ENCODE peak calls at places on chromosomes 12 and 14, in five cellular contexts. One of them, this sample, is unnamed.
A peak's percentile ranks its signal among the peaks of the same experiment; 100 is the strongest.

GRCh38 chr12:10562306-10562933 is 51.0 kb downstream of the MAGOHB start:
- DNase-seq in cardiac fibroblast: peak; percentile 73
- DNase-seq in ovary: no peak
- DNase-seq in AG10803: peak; percentile 56
- DNase-seq in AG09309: peak; percentile 23
- DNase-seq in this sample: no peak

GRCh38 chr14:101102875-101103274 is 199.4 kb upstream of the RTL1 start:
- DNase-seq in cardiac fibroblast: no peak
- DNase-seq in ovary: peak; percentile 41
- DNase-seq in AG10803: no peak
- DNase-seq in AG09309: no peak
- DNase-seq in this sample: no peak

GRCh38 chr14:80638620-80639215 is 302.8 kb downstream of the CEP128 start:
- DNase-seq in cardiac fibroblast: peak; percentile 90
- DNase-seq in ovary: no peak
- DNase-seq in AG10803: peak; percentile 72
- DNase-seq in AG09309: peak; percentile 47
- DNase-seq in this sample: peak; percentile 49

GRCh38 chr12:105272814-105273416 is 36.9 kb upstream of the APPL2 start:
- DNase-seq in cardiac fibroblast: no peak
- DNase-seq in ovary: no peak
- DNase-seq in AG10803: no peak
- DNase-seq in AG09309: no peak
- DNase-seq in this sample: no peak

GRCh38 chr12:94207467-94208432 is 59.4 kb downstream of the PLXNC1 start:
- DNase-seq in cardiac fibroblast: peak; percentile 76
- DNase-seq in ovary: no peak
- DNase-seq in AG10803: no peak
- DNase-seq in AG09309: no peak
- DNase-seq in this sample: peak; percentile 39

GRCh38 chr14:68359862-68360552 is 432.9 kb downstream of the ZFP36L1 start:
- DNase-seq in cardiac fibroblast: peak; percentile 53
- DNase-seq in ovary: peak; percentile 75
- DNase-seq in AG10803: peak; percentile 72
- DNase-seq in AG09309: no peak
- DNase-seq in this sample: no peak

GRCh38 chr14:69682607-69683263 is 71.3 kb downstream of the SUSD6 start:
- DNase-seq in cardiac fibroblast: no peak
- DNase-seq in ovary: no peak
- DNase-seq in AG10803: peak; percentile 40
- DNase-seq in AG09309: no peak
- DNase-seq in this sample: no peak

GRCh38 chr14:30656190-30656632 is 34.1 kb downstream of the SCFD1 start:
- DNase-seq in cardiac fibroblast: peak; percentile 64
- DNase-seq in ovary: no peak
- DNase-seq in AG10803: peak; percentile 40
- DNase-seq in AG09309: no peak
- DNase-seq in this sample: no peak

GRCh38 chr12:25377475-25378179 is 126.9 kb upstream of the KRAS start:
- DNase-seq in cardiac fibroblast: peak; percentile 51
- DNase-seq in ovary: no peak
- DNase-seq in AG10803: peak; percentile 59
- DNase-seq in AG09309: peak; percentile 24
- DNase-seq in this sample: peak; percentile 69

GRCh38 chr14:80919622-80920021 is 21.9 kb downstream of the CEP128 start:
- DNase-seq in cardiac fibroblast: no peak
- DNase-seq in ovary: no peak
- DNase-seq in AG10803: no peak
- DNase-seq in AG09309: no peak
- DNase-seq in this sample: no peak

GRCh38 chr14:65228436-65228835 is 126.1 kb upstream of the MAX start:
- DNase-seq in cardiac fibroblast: no peak
- DNase-seq in ovary: no peak
- DNase-seq in AG10803: no peak
- DNase-seq in AG09309: no peak
- DNase-seq in this sample: no peak

GRCh38 chr14:36656769-36657408 is 4.8 kb upstream of the PAX9 start:
- DNase-seq in cardiac fibroblast: no peak
- DNase-seq in ovary: no peak
- DNase-seq in AG10803: no peak
- DNase-seq in AG09309: no peak
- DNase-seq in this sample: no peak
- H3K4me3 ChIP-seq in cardiac fibroblast: no peak overlapping the region
- H3K4me3 ChIP-seq in ovary: no peak overlapping the region
- H3K4me3 ChIP-seq in AG10803: peak overlapping the region; percentile 29
- H3K4me3 ChIP-seq in AG09309: no peak overlapping the region
- H3K4me3 ChIP-seq in this sample: peak overlapping the region; percentile 13

GRCh38 chr14:21987937-21988336 is 314.3 kb upstream of the OR4E1 start:
- DNase-seq in cardiac fibroblast: peak; percentile 40
- DNase-seq in ovary: no peak
- DNase-seq in AG10803: peak; percentile 3
- DNase-seq in AG09309: no peak
- DNase-seq in this sample: no peak
- H3K4me3 ChIP-seq in cardiac fibroblast: no peak overlapping the region
- H3K4me3 ChIP-seq in ovary: no peak overlapping the region
- H3K4me3 ChIP-seq in AG10803: no peak overlapping the region
- H3K4me3 ChIP-seq in AG09309: no peak overlapping the region
- H3K4me3 ChIP-seq in this sample: no peak overlapping the region

GRCh38 chr14:75429562-75429961 is 1.7 kb downstream of the JDP2 start:
- DNase-seq in cardiac fibroblast: no peak
- DNase-seq in ovary: no peak
- DNase-seq in AG10803: no peak
- DNase-seq in AG09309: no peak
- DNase-seq in this sample: no peak
- H3K4me3 ChIP-seq in cardiac fibroblast: no peak overlapping the region
- H3K4me3 ChIP-seq in ovary: peak overlapping the region; percentile 62
- H3K4me3 ChIP-seq in AG10803: peak overlapping the region; percentile 88
- H3K4me3 ChIP-seq in AG09309: peak overlapping the region; percentile 59
- H3K4me3 ChIP-seq in this sample: peak overlapping the region; percentile 82

GRCh38 chr14:51242545-51243490 is 2.8 kb downstream of the TMX1 start:
- DNase-seq in cardiac fibroblast: no peak
- DNase-seq in ovary: no peak
- DNase-seq in AG10803: no peak
- DNase-seq in AG09309: no peak
- DNase-seq in this sample: no peak
- H3K4me3 ChIP-seq in cardiac fibroblast: no peak overlapping the region
- H3K4me3 ChIP-seq in ovary: no peak overlapping the region
- H3K4me3 ChIP-seq in AG10803: no peak overlapping the region
- H3K4me3 ChIP-seq in AG09309: no peak overlapping the region
- H3K4me3 ChIP-seq in this sample: no peak overlapping the region

DNA sequence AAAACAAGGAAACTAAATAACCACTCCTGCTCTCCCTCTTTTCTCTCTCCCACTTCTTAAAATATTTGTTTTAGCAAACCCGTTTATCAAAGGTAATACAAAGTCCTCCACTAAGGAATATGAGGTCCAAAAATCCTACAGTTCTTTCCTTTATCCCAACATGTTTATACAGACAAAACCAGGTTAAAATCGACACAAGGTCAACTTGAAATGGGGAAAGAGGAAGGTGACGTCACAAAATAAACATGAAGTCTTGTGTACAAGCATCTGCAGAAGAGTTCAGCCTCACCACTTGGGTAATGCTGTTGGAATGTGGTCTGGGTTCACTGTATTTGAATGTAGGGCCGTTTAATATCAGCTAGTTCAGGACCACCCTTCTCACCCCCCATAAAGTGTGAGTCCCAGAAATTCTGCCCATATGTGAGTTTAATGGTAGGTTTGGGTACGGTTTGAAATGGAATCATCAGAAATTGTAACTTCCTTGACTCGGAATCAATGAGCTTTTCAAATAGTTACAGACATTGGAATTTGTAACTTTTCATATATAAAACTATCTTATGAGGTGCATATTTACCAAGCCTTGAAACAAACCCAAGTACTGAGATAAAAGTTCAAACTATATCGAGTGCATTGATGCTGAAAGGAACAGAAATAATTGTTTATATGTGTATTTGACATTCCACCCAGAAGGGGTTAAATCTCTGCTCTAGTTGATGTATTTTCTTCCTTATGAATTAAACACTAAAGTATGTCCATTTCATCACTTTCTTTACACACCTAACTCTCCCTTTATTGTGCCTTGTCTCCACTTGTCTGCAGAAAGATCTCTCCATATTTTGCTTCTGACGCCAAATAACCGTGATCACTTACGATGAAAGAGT is 120.1 kb upstream of the SLC38A2 start:
- DNase-seq in cardiac fibroblast: peak; percentile 98
- DNase-seq in ovary: no peak
- DNase-seq in AG10803: peak; percentile 69
- DNase-seq in AG09309: peak; percentile 44
- DNase-seq in this sample: peak; percentile 89
- H3K4me3 ChIP-seq in cardiac fibroblast: no peak overlapping the region
- H3K4me3 ChIP-seq in ovary: no peak overlapping the region
- H3K4me3 ChIP-seq in AG10803: no peak overlapping the region
- H3K4me3 ChIP-seq in AG09309: no peak overlapping the region
- H3K4me3 ChIP-seq in this sample: no peak overlapping the region

DNA sequence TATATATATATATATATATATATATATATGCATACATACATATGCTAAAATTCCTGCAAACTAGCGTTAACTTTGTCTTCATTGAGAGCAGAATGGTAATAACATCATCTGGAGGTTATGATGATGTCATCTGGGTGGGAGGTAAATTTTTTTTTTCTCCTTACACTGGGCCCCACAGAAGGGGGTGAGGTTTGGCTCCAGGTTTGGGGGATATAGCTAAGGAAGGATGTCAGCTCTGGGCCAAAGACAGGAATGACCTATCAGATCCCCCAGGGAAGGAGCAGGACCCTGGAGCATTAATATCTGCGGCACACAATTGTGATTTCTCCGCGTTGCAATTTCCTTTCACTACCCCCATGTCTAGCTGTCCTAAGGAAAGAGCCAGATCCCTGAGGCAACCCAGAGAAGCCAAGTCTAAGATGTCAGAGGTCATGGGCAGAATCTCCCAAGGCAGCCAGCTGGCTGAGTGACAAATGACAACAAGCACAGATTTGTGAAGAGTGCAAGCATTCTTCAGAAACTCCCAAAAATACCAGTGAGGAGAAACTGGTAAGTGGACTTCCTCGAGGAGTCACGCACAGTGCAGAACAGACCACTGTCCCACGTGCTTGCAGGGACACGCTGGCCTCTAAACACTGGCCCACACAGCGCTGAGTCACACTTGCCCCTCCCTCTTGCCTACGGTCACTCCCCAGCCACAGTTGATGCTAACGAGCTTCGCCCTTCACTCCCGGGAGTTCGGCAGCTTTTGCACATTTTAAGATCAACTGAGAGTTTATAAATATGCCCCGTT is 9.9 kb downstream of the UBC start:
- DNase-seq in cardiac fibroblast: peak; percentile 95
- DNase-seq in ovary: peak; percentile 91
- DNase-seq in AG10803: peak; percentile 98
- DNase-seq in AG09309: peak; percentile 86
- DNase-seq in this sample: peak; percentile 92
- H3K4me3 ChIP-seq in cardiac fibroblast: peak overlapping the region; percentile 8
- H3K4me3 ChIP-seq in ovary: no peak overlapping the region
- H3K4me3 ChIP-seq in AG10803: peak overlapping the region; percentile 18
- H3K4me3 ChIP-seq in AG09309: no peak overlapping the region
- H3K4me3 ChIP-seq in this sample: peak overlapping the region; percentile 5

GRCh38 chr12:85531345-85531744 is 251.3 kb downstream of the ALX1 start:
- DNase-seq in cardiac fibroblast: no peak
- DNase-seq in ovary: no peak
- DNase-seq in AG10803: no peak
- DNase-seq in AG09309: no peak
- DNase-seq in this sample: no peak

GRCh38 chr12:85530486-85530885 is 250.5 kb downstream of the ALX1 start:
- DNase-seq in cardiac fibroblast: no peak
- DNase-seq in ovary: no peak
- DNase-seq in AG10803: no peak
- DNase-seq in AG09309: no peak
- DNase-seq in this sample: no peak

GRCh38 chr12:85527192-85527591 is 247.2 kb downstream of the ALX1 start:
- DNase-seq in cardiac fibroblast: no peak
- DNase-seq in ovary: no peak
- DNase-seq in AG10803: no peak
- DNase-seq in AG09309: no peak
- DNase-seq in this sample: no peak

DNA sequence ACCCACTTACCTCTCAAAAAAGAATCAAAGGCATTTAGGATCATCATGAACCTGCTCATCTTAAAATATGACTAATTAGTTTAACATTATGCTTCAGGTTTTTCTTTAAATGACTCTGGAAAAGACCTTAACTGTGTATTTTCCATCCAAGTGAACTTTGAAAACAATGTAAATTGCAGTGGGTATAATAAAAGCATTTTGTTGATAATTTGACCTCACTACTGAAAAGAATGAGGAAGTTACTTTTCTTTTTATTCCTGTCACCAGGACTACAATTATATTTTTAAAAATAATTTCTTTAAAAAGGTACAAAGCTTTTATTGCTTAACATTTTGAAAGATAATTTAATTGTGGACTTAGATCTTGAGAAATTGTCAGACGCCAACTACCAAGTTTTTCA is 249.9 kb downstream of the ALX1 start:
- DNase-seq in cardiac fibroblast: no peak
- DNase-seq in ovary: no peak
- DNase-seq in AG10803: no peak
- DNase-seq in AG09309: no peak
- DNase-seq in this sample: no peak
- H3K4me3 ChIP-seq in cardiac fibroblast: no peak overlapping the region
- H3K4me3 ChIP-seq in ovary: no peak overlapping the region
- H3K4me3 ChIP-seq in AG10803: no peak overlapping the region
- H3K4me3 ChIP-seq in AG09309: no peak overlapping the region
- H3K4me3 ChIP-seq in this sample: no peak overlapping the region

GRCh38 chr14:92460916-92461579 is 52.5 kb upstream of the RIN3 start:
- DNase-seq in cardiac fibroblast: peak; percentile 88
- DNase-seq in ovary: no peak
- DNase-seq in AG10803: peak; percentile 87
- DNase-seq in AG09309: peak; percentile 47
- DNase-seq in this sample: peak; percentile 38

GRCh38 chr14:92458136-92458958 is 55.2 kb upstream of the RIN3 start:
- DNase-seq in cardiac fibroblast: no peak
- DNase-seq in ovary: no peak
- DNase-seq in AG10803: no peak
- DNase-seq in AG09309: no peak
- DNase-seq in this sample: no peak

GRCh38 chr14:92460541-92460915 is 53.1 kb upstream of the RIN3 start:
- DNase-seq in cardiac fibroblast: no peak
- DNase-seq in ovary: no peak
- DNase-seq in AG10803: no peak
- DNase-seq in AG09309: no peak
- DNase-seq in this sample: no peak

GRCh38 chr14:92458959-92459478 is 54.6 kb upstream of the RIN3 start:
- DNase-seq in cardiac fibroblast: no peak
- DNase-seq in ovary: no peak
- DNase-seq in AG10803: no peak
- DNase-seq in AG09309: no peak
- DNase-seq in this sample: no peak

GRCh38 chr14:92459479-92460421 is 53.8 kb upstream of the RIN3 start:
- DNase-seq in cardiac fibroblast: peak; percentile 53
- DNase-seq in ovary: no peak
- DNase-seq in AG10803: no peak
- DNase-seq in AG09309: no peak
- DNase-seq in this sample: no peak
- H3K4me3 ChIP-seq in cardiac fibroblast: no peak overlapping the region
- H3K4me3 ChIP-seq in ovary: no peak overlapping the region
- H3K4me3 ChIP-seq in AG10803: no peak overlapping the region
- H3K4me3 ChIP-seq in AG09309: no peak overlapping the region
- H3K4me3 ChIP-seq in this sample: no peak overlapping the region